ENCODE peak calls at places on chromosome 17, in five cellular contexts. One of them, this sample, is unnamed.

GRCh38 chr17:75689441-75689873 is 22.3 kb downstream of the SAP30BP start:
- DNase-seq in fibroblast of the aortic adventitia: no peak
- DNase-seq in cardiac muscle cell: no peak
- DNase-seq in breast epithelium: no peak
- DNase-seq in activated CD4-positive, alpha-beta T cell treated with anti-CD3 and anti-CD28 coated beads, Interleukin-2, amount 50 U/mL, for 48 hours: peak; percentile 49
- DNase-seq in this sample: no peak

GRCh38 chr17:80817861-80818260 is 173.8 kb upstream of the CHMP6 start:
- DNase-seq in fibroblast of the aortic adventitia: peak; percentile 16
- DNase-seq in cardiac muscle cell: no peak
- DNase-seq in breast epithelium: no peak
- DNase-seq in activated CD4-positive, alpha-beta T cell treated with anti-CD3 and anti-CD28 coated beads, Interleukin-2, amount 50 U/mL, for 48 hours: no peak
- DNase-seq in this sample: no peak

GRCh38 chr17:49358638-49359247 is 3.3 kb downstream of the ZNF652 start:
- DNase-seq in fibroblast of the aortic adventitia: peak; percentile 37
- DNase-seq in cardiac muscle cell: peak; percentile 7
- DNase-seq in breast epithelium: no peak
- DNase-seq in activated CD4-positive, alpha-beta T cell treated with anti-CD3 and anti-CD28 coated beads, Interleukin-2, amount 50 U/mL, for 48 hours: no peak
- DNase-seq in this sample: peak; percentile 17

GRCh38 chr17:4800462-4801185 is 1.5 kb downstream of the C17orf114 start:
- DNase-seq in fibroblast of the aortic adventitia: no peak
- DNase-seq in cardiac muscle cell: no peak
- DNase-seq in breast epithelium: no peak
- DNase-seq in activated CD4-positive, alpha-beta T cell treated with anti-CD3 and anti-CD28 coated beads, Interleukin-2, amount 50 U/mL, for 48 hours: no peak
- DNase-seq in this sample: no peak

GRCh38 chr17:74862108-74862901 is 2.6 kb upstream of the GRIN2C start:
- DNase-seq in fibroblast of the aortic adventitia: no peak
- DNase-seq in cardiac muscle cell: peak; percentile 85
- DNase-seq in breast epithelium: peak; percentile 67
- DNase-seq in activated CD4-positive, alpha-beta T cell treated with anti-CD3 and anti-CD28 coated beads, Interleukin-2, amount 50 U/mL, for 48 hours: peak; percentile 82
- DNase-seq in this sample: peak; percentile 59

GRCh38 chr17:348692-349425 is 3.7 kb downstream of the RPH3AL start:
- DNase-seq in fibroblast of the aortic adventitia: no peak
- DNase-seq in cardiac muscle cell: no peak
- DNase-seq in breast epithelium: peak; percentile 84
- DNase-seq in activated CD4-positive, alpha-beta T cell treated with anti-CD3 and anti-CD28 coated beads, Interleukin-2, amount 50 U/mL, for 48 hours: no peak
- DNase-seq in this sample: peak; percentile 14

GRCh38 chr17:31754239-31754945 is 104.7 kb downstream of the COPRS start:
- DNase-seq in fibroblast of the aortic adventitia: peak; percentile 83
- DNase-seq in cardiac muscle cell: no peak
- DNase-seq in breast epithelium: no peak
- DNase-seq in activated CD4-positive, alpha-beta T cell treated with anti-CD3 and anti-CD28 coated beads, Interleukin-2, amount 50 U/mL, for 48 hours: no peak
- DNase-seq in this sample: peak; percentile 87

GRCh38 chr17:15413101-15413750 is 54.2 kb downstream of the CDRT4 start:
- DNase-seq in fibroblast of the aortic adventitia: no peak
- DNase-seq in cardiac muscle cell: no peak
- DNase-seq in breast epithelium: no peak
- DNase-seq in activated CD4-positive, alpha-beta T cell treated with anti-CD3 and anti-CD28 coated beads, Interleukin-2, amount 50 U/mL, for 48 hours: no peak
- DNase-seq in this sample: no peak

GRCh38 chr17:20077978-20078674 is 69.0 kb downstream of the SPECC1 start:
- DNase-seq in fibroblast of the aortic adventitia: no peak
- DNase-seq in cardiac muscle cell: no peak
- DNase-seq in breast epithelium: no peak
- DNase-seq in activated CD4-positive, alpha-beta T cell treated with anti-CD3 and anti-CD28 coated beads, Interleukin-2, amount 50 U/mL, for 48 hours: no peak
- DNase-seq in this sample: no peak

GRCh38 chr17:9419932-9420453 is 155.6 kb downstream of the STX8 start:
- DNase-seq in fibroblast of the aortic adventitia: no peak
- DNase-seq in cardiac muscle cell: no peak
- DNase-seq in breast epithelium: no peak
- DNase-seq in activated CD4-positive, alpha-beta T cell treated with anti-CD3 and anti-CD28 coated beads, Interleukin-2, amount 50 U/mL, for 48 hours: no peak
- DNase-seq in this sample: peak; percentile 34

GRCh38 chr17:9016941-9017552 is 4.3 kb upstream of the NTN1 start:
- DNase-seq in fibroblast of the aortic adventitia: no peak
- DNase-seq in cardiac muscle cell: peak; percentile 34
- DNase-seq in breast epithelium: no peak
- DNase-seq in activated CD4-positive, alpha-beta T cell treated with anti-CD3 and anti-CD28 coated beads, Interleukin-2, amount 50 U/mL, for 48 hours: no peak
- DNase-seq in this sample: no peak

GRCh38 chr17:59287887-59288286 is 43.6 kb upstream of the YPEL2 start:
- DNase-seq in fibroblast of the aortic adventitia: peak; percentile 4
- DNase-seq in cardiac muscle cell: no peak
- DNase-seq in breast epithelium: no peak
- DNase-seq in activated CD4-positive, alpha-beta T cell treated with anti-CD3 and anti-CD28 coated beads, Interleukin-2, amount 50 U/mL, for 48 hours: no peak
- DNase-seq in this sample: no peak

GRCh38 chr17:44749076-44750020 is 9.4 kb upstream of the ADAM11 start:
- DNase-seq in fibroblast of the aortic adventitia: no peak
- DNase-seq in cardiac muscle cell: no peak
- DNase-seq in breast epithelium: no peak
- DNase-seq in activated CD4-positive, alpha-beta T cell treated with anti-CD3 and anti-CD28 coated beads, Interleukin-2, amount 50 U/mL, for 48 hours: no peak
- DNase-seq in this sample: no peak

GRCh38 chr17:30449480-30449879 is 27.7 kb upstream of the GOSR1 start:
- DNase-seq in fibroblast of the aortic adventitia: peak; percentile 71
- DNase-seq in cardiac muscle cell: no peak
- DNase-seq in breast epithelium: no peak
- DNase-seq in activated CD4-positive, alpha-beta T cell treated with anti-CD3 and anti-CD28 coated beads, Interleukin-2, amount 50 U/mL, for 48 hours: no peak
- DNase-seq in this sample: peak; percentile 19

GRCh38 chr17:73227944-73228343 is 33.7 kb downstream of the CPSF4L start:
- DNase-seq in fibroblast of the aortic adventitia: no peak
- DNase-seq in cardiac muscle cell: no peak
- DNase-seq in breast epithelium: no peak
- DNase-seq in activated CD4-positive, alpha-beta T cell treated with anti-CD3 and anti-CD28 coated beads, Interleukin-2, amount 50 U/mL, for 48 hours: no peak
- DNase-seq in this sample: no peak

GRCh38 chr17:73643012-73643845 is 1.0 kb downstream of the SDK2 start:
- DNase-seq in fibroblast of the aortic adventitia: no peak
- DNase-seq in cardiac muscle cell: peak; percentile 69
- DNase-seq in breast epithelium: no peak
- DNase-seq in activated CD4-positive, alpha-beta T cell treated with anti-CD3 and anti-CD28 coated beads, Interleukin-2, amount 50 U/mL, for 48 hours: peak; percentile 34
- DNase-seq in this sample: no peak

GRCh38 chr17:48998557-48999440 is 1.6 kb downstream of the IGF2BP1 start:
- DNase-seq in fibroblast of the aortic adventitia: no peak
- DNase-seq in cardiac muscle cell: peak; percentile 48
- DNase-seq in breast epithelium: no peak
- DNase-seq in activated CD4-positive, alpha-beta T cell treated with anti-CD3 and anti-CD28 coated beads, Interleukin-2, amount 50 U/mL, for 48 hours: no peak
- DNase-seq in this sample: peak; percentile 68

GRCh38 chr17:78883090-78883532 is 19.9 kb downstream of the CEP295NL start:
- DNase-seq in fibroblast of the aortic adventitia: peak; percentile 84
- DNase-seq in cardiac muscle cell: no peak
- DNase-seq in breast epithelium: peak; percentile 55
- DNase-seq in activated CD4-positive, alpha-beta T cell treated with anti-CD3 and anti-CD28 coated beads, Interleukin-2, amount 50 U/mL, for 48 hours: no peak
- DNase-seq in this sample: peak; percentile 78

GRCh38 chr17:14214271-14214670 is 22.4 kb downstream of the CDRT15 start:
- DNase-seq in fibroblast of the aortic adventitia: peak; percentile 15
- DNase-seq in cardiac muscle cell: no peak
- DNase-seq in breast epithelium: no peak
- DNase-seq in activated CD4-positive, alpha-beta T cell treated with anti-CD3 and anti-CD28 coated beads, Interleukin-2, amount 50 U/mL, for 48 hours: no peak
- DNase-seq in this sample: no peak

GRCh38 chr17:81154961-81155360 is 10.3 kb upstream of the PVALEF start:
- DNase-seq in fibroblast of the aortic adventitia: no peak
- DNase-seq in cardiac muscle cell: no peak
- DNase-seq in breast epithelium: no peak
- DNase-seq in activated CD4-positive, alpha-beta T cell treated with anti-CD3 and anti-CD28 coated beads, Interleukin-2, amount 50 U/mL, for 48 hours: no peak
- DNase-seq in this sample: no peak

GRCh38 chr17:27224526-27225315 is 69.2 kb upstream of the WSB1 start:
- DNase-seq in fibroblast of the aortic adventitia: no peak
- DNase-seq in cardiac muscle cell: no peak
- DNase-seq in breast epithelium: no peak
- DNase-seq in activated CD4-positive, alpha-beta T cell treated with anti-CD3 and anti-CD28 coated beads, Interleukin-2, amount 50 U/mL, for 48 hours: no peak
- DNase-seq in this sample: peak; percentile 69

GRCh38 chr17:3532106-3532858 is 25.3 kb downstream of the TRPV3 start:
- DNase-seq in fibroblast of the aortic adventitia: no peak
- DNase-seq in cardiac muscle cell: no peak
- DNase-seq in breast epithelium: no peak
- DNase-seq in activated CD4-positive, alpha-beta T cell treated with anti-CD3 and anti-CD28 coated beads, Interleukin-2, amount 50 U/mL, for 48 hours: no peak
- DNase-seq in this sample: no peak

GRCh38 chr17:45908460-45908859 is 14.1 kb downstream of the MAPT start:
- DNase-seq in fibroblast of the aortic adventitia: no peak
- DNase-seq in cardiac muscle cell: no peak
- DNase-seq in breast epithelium: no peak
- DNase-seq in activated CD4-positive, alpha-beta T cell treated with anti-CD3 and anti-CD28 coated beads, Interleukin-2, amount 50 U/mL, for 48 hours: peak; percentile 20
- DNase-seq in this sample: no peak

GRCh38 chr17:62966426-62967110 is 533 bp downstream of the TANC2 start:
- DNase-seq in fibroblast of the aortic adventitia: no peak
- DNase-seq in cardiac muscle cell: peak; percentile 65
- DNase-seq in breast epithelium: no peak
- DNase-seq in activated CD4-positive, alpha-beta T cell treated with anti-CD3 and anti-CD28 coated beads, Interleukin-2, amount 50 U/mL, for 48 hours: peak; percentile 62
- DNase-seq in this sample: peak; percentile 48

GRCh38 chr17:57984226-57984890 is 3.7 kb downstream of the VEZF1 start:
- DNase-seq in fibroblast of the aortic adventitia: peak; percentile 65
- DNase-seq in cardiac muscle cell: no peak
- DNase-seq in breast epithelium: no peak
- DNase-seq in activated CD4-positive, alpha-beta T cell treated with anti-CD3 and anti-CD28 coated beads, Interleukin-2, amount 50 U/mL, for 48 hours: no peak
- DNase-seq in this sample: peak; percentile 36

GRCh38 chr17:81285179-81285878 is 9.8 kb downstream of the SLC38A10 start:
- DNase-seq in fibroblast of the aortic adventitia: peak; percentile 24
- DNase-seq in cardiac muscle cell: no peak
- DNase-seq in breast epithelium: no peak
- DNase-seq in activated CD4-positive, alpha-beta T cell treated with anti-CD3 and anti-CD28 coated beads, Interleukin-2, amount 50 U/mL, for 48 hours: peak; percentile 79
- DNase-seq in this sample: peak; percentile 71

GRCh38 chr17:10976401-10976800 is 138.5 kb upstream of the PIRT start:
- DNase-seq in fibroblast of the aortic adventitia: no peak
- DNase-seq in cardiac muscle cell: no peak
- DNase-seq in breast epithelium: no peak
- DNase-seq in activated CD4-positive, alpha-beta T cell treated with anti-CD3 and anti-CD28 coated beads, Interleukin-2, amount 50 U/mL, for 48 hours: no peak
- DNase-seq in this sample: no peak